ENCODE peak calls at places on chromosomes 13 and 19, in six cellular contexts. E, F, V, S, P and M are unnamed samples.

GRCh38 chr13:112688560-112689497 is 1.0 kb upstream of the ATP11A start:
- DNase-seq in V (no peak), P (peak; percentile 88), S (no peak), F (no peak), E (no peak), M (peak; percentile 22)

GRCh38 chr13:66899955-66900354 is 330.2 kb downstream of the PCDH9 start:
- DNase-seq in F (no peak), S (no peak), P (no peak), E (no peak), V (no peak), M (no peak)

GRCh38 chr19:14023404-14024235 is 4.3 kb upstream of the RLN3 start:
- DNase-seq in P (peak; percentile 72), F (no peak), S (peak; percentile 39), E (peak; percentile 77), V (no peak), M (no peak)

GRCh38 chr13:94345374-94346195 is 133.9 kb downstream of the DCT start:
- DNase-seq in F (no peak), P (no peak), E (no peak), S (no peak), V (no peak), M (no peak)

GRCh38 chr13:69928262-69928661 is 179.4 kb upstream of the ATXN8OS start:
- DNase-seq in S (no peak), V (no peak), P (no peak), F (no peak), E (no peak), M (no peak)

GRCh38 chr19:42325896-42326771 is 699 bp downstream of the MEGF8 start:
- DNase-seq in E (no peak), F (no peak), P (no peak), S (peak; percentile 38), V (no peak), M (no peak)

GRCh38 chr13:110454227-110454859 is 107.2 kb downstream of the RAB20 start:
- DNase-seq in S (no peak), F (no peak), V (no peak), E (no peak), P (no peak), M (no peak)

GRCh38 chr13:70098669-70099068 is 9.0 kb upstream of the ATXN8OS start:
- DNase-seq in S (no peak), F (no peak), P (no peak), E (no peak), V (no peak), M (no peak)

GRCh38 chr13:46181799-46182490 is at the start of gene LCP1:
- DNase-seq in V (no peak), F (no peak), S (no peak), E (no peak), P (no peak), M (peak; percentile 74)

GRCh38 chr13:45231722-45232121 is 30.9 kb upstream of the KCTD4 start:
- DNase-seq in V (no peak), E (no peak), S (no peak), F (no peak), P (no peak), M (no peak)

GRCh38 chr13:99980201-99981114 is 1.1 kb upstream of the ZIC2 start:
- DNase-seq in P (peak; percentile 74), F (peak; percentile 35), V (no peak), E (no peak), S (peak; percentile 61), M (no peak)

GRCh38 chr13:110922506-110922905 is 7.6 kb upstream of the ANKRD10 start:
- DNase-seq in P (no peak), S (no peak), F (no peak), E (no peak), V (no peak), M (no peak)

GRCh38 chr19:45758921-45759320 is 10.1 kb downstream of the SIX5 start:
- DNase-seq in V (no peak), S (no peak), P (no peak), F (no peak), E (no peak), M (no peak)

GRCh38 chr13:72983085-72983768 is 75.6 kb upstream of the KLF5 start:
- DNase-seq in E (no peak), P (peak; percentile 70), V (peak; percentile 13), S (no peak), F (peak; percentile 30), M (no peak)

GRCh38 chr13:111354789-111355188 is 34.3 kb downstream of the TEX29 start:
- DNase-seq in E (no peak), V (no peak), P (no peak), F (no peak), S (no peak), M (no peak)

GRCh38 chr19:14006766-14007562 is 844 bp upstream of the RFX1 start:
- DNase-seq in V (no peak), S (peak; percentile 87), E (no peak), F (no peak), P (peak; percentile 94), M (no peak)

DNA sequence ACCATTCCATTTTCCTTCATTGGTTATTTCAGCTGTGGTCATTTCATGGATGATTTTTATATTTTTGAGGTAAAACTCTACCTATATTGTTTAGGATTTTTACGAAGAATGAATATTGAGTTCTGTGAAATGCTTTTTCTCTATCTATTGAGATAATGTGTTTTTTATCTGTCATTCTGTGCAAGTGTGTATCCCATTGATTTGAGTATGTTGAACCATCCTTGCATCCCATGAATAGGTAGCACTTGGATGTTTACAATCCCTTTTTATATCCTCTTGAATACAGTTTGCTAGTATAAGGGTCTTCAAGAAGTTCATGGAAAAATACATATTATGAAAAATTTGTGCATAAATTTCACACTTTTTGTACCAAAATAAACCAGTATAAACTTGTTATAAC is 9.8 kb upstream of the ZNF525 start:
- DNase-seq in P (no peak), F (no peak), V (no peak), E (no peak), S (no peak), M (no peak)
- H3K9me3 ChIP-seq in P (peaks cover 69% of the 10 kb centered on the region), F (no peaks in the 10 kb centered on the region), V (peaks cover 49% of the 10 kb centered on the region), E (peaks cover 54% of the 10 kb centered on the region), S (peaks cover 94% of the 10 kb centered on the region), M (peaks cover 61% of the 10 kb centered on the region)

DNA sequence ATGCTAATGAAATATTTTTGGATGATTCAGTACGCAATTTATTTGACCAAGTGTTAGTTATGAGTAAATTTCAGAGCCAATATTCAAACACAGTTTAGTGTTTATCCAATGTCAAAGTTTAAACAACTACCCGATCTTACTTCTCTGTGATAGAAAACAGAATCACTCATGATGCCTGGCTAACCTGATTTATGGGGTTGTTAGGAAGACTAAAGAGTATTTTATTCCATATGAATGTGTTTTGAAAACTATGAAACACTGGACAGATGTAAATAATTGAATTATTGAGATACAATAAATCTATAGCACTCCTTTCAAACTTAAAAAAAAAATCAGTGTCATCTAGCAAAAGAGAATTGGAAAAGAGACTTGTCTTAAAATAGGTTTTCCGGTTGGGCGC is 1181.8 kb downstream of the EFNB2 start:
- DNase-seq in P (no peak), V (no peak), S (no peak), F (no peak), E (no peak), M (no peak)
- H3K9me3 ChIP-seq in P (no peaks in the 10 kb centered on the region), V (no peaks in the 10 kb centered on the region), S (peaks cover 8% of the 10 kb centered on the region), F (no peaks in the 10 kb centered on the region), E (no peaks in the 10 kb centered on the region), M (no peaks in the 10 kb centered on the region)

DNA sequence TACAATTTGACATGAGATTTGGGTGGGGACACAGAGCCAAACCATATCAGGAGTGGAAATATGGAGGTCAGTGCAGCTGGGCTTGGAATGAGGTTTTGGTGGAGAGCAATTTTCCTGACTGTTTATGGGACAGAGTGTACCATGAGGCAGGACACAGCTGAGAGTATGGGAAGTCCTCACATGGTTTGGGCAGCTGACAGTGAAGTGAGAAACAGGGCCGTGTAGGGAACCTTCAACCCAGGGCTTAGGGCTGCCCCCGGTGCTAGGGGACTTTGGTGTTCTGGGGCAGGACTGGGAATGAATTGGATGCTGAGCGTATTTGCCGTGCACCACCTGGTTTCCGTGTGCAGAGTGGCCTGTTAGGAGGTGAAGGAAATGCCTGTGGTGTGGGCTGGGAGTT is 6.1 kb downstream of the ZNF548 start:
- DNase-seq in P (no peak), V (no peak), E (no peak), S (no peak), F (no peak), M (no peak)
- H3K9me3 ChIP-seq in P (no peaks in the 10 kb centered on the region), V (peaks cover 20% of the 10 kb centered on the region), E (no peaks in the 10 kb centered on the region), S (peaks cover 74% of the 10 kb centered on the region), F (peaks cover 12% of the 10 kb centered on the region), M (peaks cover 24% of the 10 kb centered on the region)

DNA sequence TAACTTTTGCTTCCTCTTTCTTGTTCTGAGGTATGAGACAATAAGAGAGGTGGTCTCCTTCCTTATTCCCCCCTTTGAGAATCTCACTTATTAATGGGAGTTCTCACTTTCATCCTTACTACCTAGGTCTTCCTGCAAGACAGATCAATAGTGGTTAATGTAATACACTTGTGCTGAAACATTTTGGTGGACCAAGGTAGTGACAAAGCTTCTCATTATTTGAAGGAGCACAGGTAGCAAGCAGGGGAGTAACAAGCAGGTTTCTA is 17.9 kb downstream of the ZNF700 start:
- DNase-seq in S (no peak), V (no peak), E (no peak), P (no peak), F (no peak), M (no peak)
- H3K9me3 ChIP-seq in S (peaks cover 92% of the 10 kb centered on the region), V (peaks cover 66% of the 10 kb centered on the region), E (peaks cover 77% of the 10 kb centered on the region), P (peaks cover 75% of the 10 kb centered on the region), F (peaks cover 4% of the 10 kb centered on the region), M (peaks cover 64% of the 10 kb centered on the region)

DNA sequence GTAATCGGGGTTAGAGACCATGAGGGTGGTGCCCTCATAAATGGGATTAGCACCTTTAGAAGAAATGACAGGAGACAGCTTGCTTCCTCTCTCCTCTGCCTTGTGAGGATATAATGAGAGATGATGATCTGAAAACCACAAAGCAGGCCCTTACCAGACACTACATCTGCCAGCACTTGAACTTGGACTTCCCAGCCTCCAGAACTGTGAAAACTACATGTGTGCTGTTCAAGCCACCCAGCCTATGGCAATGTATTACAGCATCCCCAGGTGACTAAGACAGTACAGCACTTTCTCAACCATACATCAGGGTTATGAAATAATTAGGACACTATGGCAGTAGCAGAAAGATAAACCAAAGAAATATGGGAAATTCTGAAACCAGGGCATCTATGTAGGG is 7.4 kb downstream of the ZNF564 start:
- DNase-seq in V (no peak), P (no peak), E (no peak), S (no peak), F (no peak), M (no peak)
- H3K9me3 ChIP-seq in V (peaks cover 84% of the 10 kb centered on the region), P (no peaks in the 10 kb centered on the region), E (peaks cover 7% of the 10 kb centered on the region), S (no peaks in the 10 kb centered on the region), F (no peaks in the 10 kb centered on the region), M (no peaks in the 10 kb centered on the region)

GRCh38 chr19:12546068-12546467 is 5.2 kb downstream of the ZNF564 start:
- DNase-seq in V (no peak), E (no peak), F (no peak), S (no peak), P (no peak), M (no peak)
- H3K9me3 ChIP-seq in V (peaks cover 72% of the 10 kb centered on the region), E (peaks cover 3% of the 10 kb centered on the region), F (no peaks in the 10 kb centered on the region), S (no peaks in the 10 kb centered on the region), P (no peaks in the 10 kb centered on the region), M (no peaks in the 10 kb centered on the region)

GRCh38 chr19:2239173-2239572 is 2.5 kb downstream of the SF3A2 start:
- DNase-seq in S (no peak), E (no peak), P (no peak), V (no peak), F (no peak), M (no peak)

GRCh38 chr19:2242092-2242537 is 5.5 kb downstream of the SF3A2 start:
- DNase-seq in P (no peak), S (no peak), E (no peak), V (no peak), F (no peak), M (no peak)

GRCh38 chr19:2240881-2241760 is 4.5 kb downstream of the SF3A2 start:
- DNase-seq in V (no peak), P (peak; percentile 83), S (no peak), E (no peak), F (no peak), M (no peak)

GRCh38 chr19:2237869-2238153 is 1.2 kb downstream of the SF3A2 start:
- DNase-seq in S (no peak), V (no peak), F (no peak), E (no peak), P (no peak), M (no peak)

GRCh38 chr19:2239771-2240770 is 3.4 kb downstream of the SF3A2 start:
- DNase-seq in P (no peak), F (no peak), V (no peak), S (no peak), E (no peak), M (peak; percentile 30)
- H3K9me3 ChIP-seq in P (no peaks in the 10 kb centered on the region), F (no peaks in the 10 kb centered on the region), V (peaks cover 5% of the 10 kb centered on the region), S (no peaks in the 10 kb centered on the region), E (no peaks in the 10 kb centered on the region), M (no peaks in the 10 kb centered on the region)